ENCODE peak calls at places on chromosomes 4 and X, in four cellular contexts. One of them, this sample, is unnamed.

GRCh38 chr4:109877400-109877799 is 29.5 kb downstream of the LRIT3 start:
- DNase-seq in WTC11: no peak
- DNase-seq in ascending aorta: no peak
- DNase-seq in upper lobe of left lung: no peak
- DNase-seq in this sample: no peak

GRCh38 chrX:17939724-17940123 is 78.6 kb upstream of the RAI2 start:
- DNase-seq in WTC11: no peak
- DNase-seq in ascending aorta: no peak
- DNase-seq in upper lobe of left lung: no peak
- DNase-seq in this sample: no peak

GRCh38 chrX:2707334-2707760 is 16.3 kb downstream of the CD99 start:
- DNase-seq in WTC11: peak; percentile 54
- DNase-seq in ascending aorta: peak; percentile 49
- DNase-seq in upper lobe of left lung: no peak
- DNase-seq in this sample: peak; percentile 95

GRCh38 chrX:23919148-23919547 is 11.3 kb downstream of the CXorf58 start:
- DNase-seq in upper lobe of left lung: no peak
- DNase-seq in ascending aorta: no peak
- DNase-seq in WTC11: no peak
- DNase-seq in this sample: no peak

GRCh38 chr4:121822796-121823504 is 733 bp downstream of the CCNA2 start:
- DNase-seq in upper lobe of left lung: no peak
- DNase-seq in ascending aorta: no peak
- DNase-seq in WTC11: peak; percentile 12
- DNase-seq in this sample: no peak

GRCh38 chr4:27278615-27279014 is 418.0 kb downstream of the STIM2 start:
- DNase-seq in ascending aorta: no peak
- DNase-seq in upper lobe of left lung: no peak
- DNase-seq in WTC11: peak; percentile 63
- DNase-seq in this sample: peak; percentile 6

GRCh38 chr4:17708992-17709759 is 72.2 kb downstream of the FAM184B start:
- DNase-seq in WTC11: no peak
- DNase-seq in upper lobe of left lung: peak; percentile 72
- DNase-seq in ascending aorta: no peak
- DNase-seq in this sample: no peak

GRCh38 chr4:154603033-154603943 is 9.2 kb downstream of the FGG start:
- DNase-seq in upper lobe of left lung: no peak
- DNase-seq in ascending aorta: no peak
- DNase-seq in WTC11: no peak
- DNase-seq in this sample: no peak

GRCh38 chrX:54074826-54075225 is 30.6 kb upstream of the PHF8 start:
- DNase-seq in upper lobe of left lung: no peak
- DNase-seq in WTC11: no peak
- DNase-seq in ascending aorta: no peak
- DNase-seq in this sample: no peak

GRCh38 chrX:17547658-17548057 is 172.7 kb downstream of the NHS start:
- DNase-seq in WTC11: no peak
- DNase-seq in ascending aorta: no peak
- DNase-seq in upper lobe of left lung: no peak
- DNase-seq in this sample: peak; percentile 77

GRCh38 chr4:86005998-86006397 is 353.9 kb downstream of the MAPK10 start:
- DNase-seq in WTC11: no peak
- DNase-seq in ascending aorta: no peak
- DNase-seq in upper lobe of left lung: no peak
- DNase-seq in this sample: no peak

GRCh38 chr4:174628206-174628605 is 105.9 kb upstream of the HPGD start:
- DNase-seq in upper lobe of left lung: no peak
- DNase-seq in ascending aorta: no peak
- DNase-seq in WTC11: no peak
- DNase-seq in this sample: no peak

GRCh38 chrX:47563801-47564315 is 2.9 kb downstream of the ARAF start:
- DNase-seq in ascending aorta: no peak
- DNase-seq in upper lobe of left lung: no peak
- DNase-seq in WTC11: no peak
- DNase-seq in this sample: no peak

GRCh38 chr4:152886201-152886600 is 49.9 kb upstream of the FHDC1 start:
- DNase-seq in WTC11: no peak
- DNase-seq in upper lobe of left lung: no peak
- DNase-seq in ascending aorta: no peak
- DNase-seq in this sample: no peak

GRCh38 chr4:141635726-141636076 is 682 bp upstream of the IL15 start:
- DNase-seq in upper lobe of left lung: no peak
- DNase-seq in WTC11: no peak
- DNase-seq in ascending aorta: no peak
- DNase-seq in this sample: peak; percentile 47

GRCh38 chr4:80335554-80336358 is at the start of gene CFAP299:
- DNase-seq in upper lobe of left lung: peak; percentile 90
- DNase-seq in ascending aorta: no peak
- DNase-seq in WTC11: peak; percentile 92
- DNase-seq in this sample: peak; percentile 86

GRCh38 chr4:70994387-70995099 is 1.1 kb downstream of the DCK start:
- DNase-seq in WTC11: no peak
- DNase-seq in ascending aorta: no peak
- DNase-seq in upper lobe of left lung: no peak
- DNase-seq in this sample: no peak

GRCh38 chr4:151676301-151676700 is 84.5 kb downstream of the GATB start:
- DNase-seq in upper lobe of left lung: no peak
- DNase-seq in ascending aorta: no peak
- DNase-seq in WTC11: no peak
- DNase-seq in this sample: peak; percentile 75

GRCh38 chr4:99946346-99947189 is at the start of gene DNAJB14:
- DNase-seq in WTC11: peak; percentile 71
- DNase-seq in upper lobe of left lung: peak; percentile 96
- DNase-seq in ascending aorta: no peak
- DNase-seq in this sample: peak; percentile 81

GRCh38 chr4:2285665-2286381 is 23.9 kb upstream of the MXD4 start:
- DNase-seq in upper lobe of left lung: peak; percentile 63
- DNase-seq in WTC11: no peak
- DNase-seq in ascending aorta: no peak
- DNase-seq in this sample: no peak

GRCh38 chr4:27861381-27861787 is 1000.7 kb downstream of the STIM2 start:
- DNase-seq in ascending aorta: no peak
- DNase-seq in upper lobe of left lung: no peak
- DNase-seq in WTC11: peak; percentile 50
- DNase-seq in this sample: peak; percentile 1

GRCh38 chrX:13876652-13877051 is 59.8 kb upstream of the GPM6B start:
- DNase-seq in upper lobe of left lung: no peak
- DNase-seq in ascending aorta: no peak
- DNase-seq in WTC11: no peak
- DNase-seq in this sample: peak; percentile 37

GRCh38 chrX:153568612-153569011 is 30.3 kb downstream of the CCNQ start:
- DNase-seq in upper lobe of left lung: no peak
- DNase-seq in WTC11: peak; percentile 24
- DNase-seq in ascending aorta: no peak
- DNase-seq in this sample: no peak
- TF ChIP-seq CTCF in upper lobe of left lung: no peak
- TF ChIP-seq CTCF in WTC11: no peak
- TF ChIP-seq CTCF in ascending aorta: no peak
- TF ChIP-seq CTCF in this sample: no peak

GRCh38 chr4:26124753-26125236 is 196.0 kb upstream of the RBPJ start:
- DNase-seq in ascending aorta: no peak
- DNase-seq in upper lobe of left lung: no peak
- DNase-seq in WTC11: no peak
- DNase-seq in this sample: peak; percentile 30

GRCh38 chr4:26127001-26127400 is 193.8 kb upstream of the RBPJ start:
- DNase-seq in ascending aorta: no peak
- DNase-seq in WTC11: no peak
- DNase-seq in upper lobe of left lung: no peak
- DNase-seq in this sample: no peak

GRCh38 chr4:26126135-26126718 is 194.6 kb upstream of the RBPJ start:
- DNase-seq in WTC11: no peak
- DNase-seq in ascending aorta: no peak
- DNase-seq in upper lobe of left lung: no peak
- DNase-seq in this sample: no peak

GRCh38 chr4:26130173-26130572 is 190.6 kb upstream of the RBPJ start:
- DNase-seq in WTC11: no peak
- DNase-seq in ascending aorta: no peak
- DNase-seq in upper lobe of left lung: no peak
- DNase-seq in this sample: no peak

GRCh38 chr4:26127851-26128337 is 192.9 kb upstream of the RBPJ start:
- DNase-seq in upper lobe of left lung: no peak
- DNase-seq in ascending aorta: no peak
- DNase-seq in WTC11: no peak
- DNase-seq in this sample: no peak
- TF ChIP-seq CTCF in upper lobe of left lung: no peak
- TF ChIP-seq CTCF in ascending aorta: no peak
- TF ChIP-seq CTCF in WTC11: no peak
- TF ChIP-seq CTCF in this sample: no peak

DNA sequence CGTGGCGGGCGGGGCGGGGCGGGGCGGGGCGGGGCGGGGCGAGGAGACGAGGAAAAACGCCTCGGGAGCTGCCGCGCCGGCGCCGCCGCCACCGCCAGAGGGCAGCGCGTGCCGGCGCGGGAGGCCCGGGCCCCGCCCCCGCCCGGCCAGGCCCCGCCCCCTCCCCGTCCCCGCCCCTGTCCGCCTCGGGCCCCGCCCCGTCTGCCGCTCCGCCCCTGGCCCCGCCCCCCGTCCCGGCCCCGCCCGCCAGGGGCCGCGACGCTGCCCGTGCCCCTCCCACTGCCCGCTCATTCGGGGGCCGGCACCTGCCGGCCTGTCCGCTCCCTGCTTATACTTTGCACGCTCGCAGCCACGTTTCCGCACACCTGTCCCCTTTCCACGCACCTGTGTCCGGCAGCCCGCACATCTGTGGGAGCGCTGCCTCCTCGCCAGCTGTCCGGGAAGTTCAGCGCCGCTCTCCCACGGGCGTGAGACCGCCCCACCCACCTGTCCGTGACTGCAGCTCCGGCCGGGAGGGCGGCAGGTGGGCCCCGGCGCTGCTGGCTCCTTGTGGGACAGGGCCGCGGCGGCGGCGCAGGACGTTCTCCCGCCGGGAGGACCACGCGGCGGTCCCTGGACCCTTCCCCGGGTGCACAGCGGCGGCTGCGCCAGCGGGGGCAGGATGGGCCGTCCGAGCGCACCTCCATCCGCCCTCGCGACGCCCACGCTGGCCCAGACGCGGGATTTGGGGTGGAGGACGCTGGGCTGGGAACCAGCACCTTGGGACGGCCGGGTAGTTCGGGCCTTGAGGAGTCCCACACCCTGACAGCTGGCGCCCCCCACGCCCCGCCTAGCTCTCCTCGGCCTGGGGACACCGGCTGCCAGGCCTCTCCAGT is 1.5 kb upstream of the FGFRL1 start:
- DNase-seq in WTC11: peak; percentile 60
- DNase-seq in upper lobe of left lung: peak; percentile 95
- DNase-seq in ascending aorta: no peak
- DNase-seq in this sample: peak; percentile 44
- TF ChIP-seq CTCF in WTC11: no peak
- TF ChIP-seq CTCF in upper lobe of left lung: peak; percentile 65
- TF ChIP-seq CTCF in ascending aorta: no peak
- TF ChIP-seq CTCF in this sample: peak; percentile 13

GRCh38 chr4:8262637-8263322 is 6.8 kb upstream of the HTRA3 start:
- DNase-seq in upper lobe of left lung: no peak
- DNase-seq in ascending aorta: no peak
- DNase-seq in WTC11: no peak
- DNase-seq in this sample: no peak

GRCh38 chr4:8258813-8259212 is 10.7 kb upstream of the HTRA3 start:
- DNase-seq in WTC11: no peak
- DNase-seq in ascending aorta: no peak
- DNase-seq in upper lobe of left lung: no peak
- DNase-seq in this sample: no peak

GRCh38 chr4:8259743-8260430 is 9.7 kb upstream of the HTRA3 start:
- DNase-seq in ascending aorta: no peak
- DNase-seq in upper lobe of left lung: no peak
- DNase-seq in WTC11: no peak
- DNase-seq in this sample: no peak

GRCh38 chr4:8261851-8262535 is 7.6 kb upstream of the HTRA3 start:
- DNase-seq in ascending aorta: no peak
- DNase-seq in upper lobe of left lung: no peak
- DNase-seq in WTC11: no peak
- DNase-seq in this sample: no peak

DNA sequence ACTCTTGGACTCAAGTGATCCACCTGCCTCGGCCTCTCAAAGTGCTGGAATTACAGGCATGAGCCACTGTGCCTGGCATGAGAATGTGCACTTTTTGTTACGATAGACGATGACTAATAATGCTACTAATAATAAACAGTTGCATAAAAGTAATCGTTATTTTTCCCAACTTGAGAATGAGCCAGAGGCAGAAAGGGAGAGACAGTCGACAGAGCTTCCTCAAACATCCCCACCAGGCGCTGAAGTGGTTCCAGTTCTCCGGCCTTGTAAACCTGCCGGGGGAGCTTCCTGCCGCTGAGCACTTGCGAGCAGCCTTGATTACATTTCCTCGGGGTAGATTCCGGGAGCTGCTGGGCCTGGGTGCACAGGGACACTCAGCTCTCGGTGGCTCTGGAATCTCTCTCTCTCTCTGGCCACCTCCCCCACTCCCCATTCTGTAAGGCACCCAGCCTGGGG is 8.9 kb upstream of the HTRA3 start:
- DNase-seq in upper lobe of left lung: no peak
- DNase-seq in WTC11: no peak
- DNase-seq in ascending aorta: no peak
- DNase-seq in this sample: peak; percentile 85
- TF ChIP-seq CTCF in upper lobe of left lung: no peak
- TF ChIP-seq CTCF in WTC11: no peak
- TF ChIP-seq CTCF in ascending aorta: no peak
- TF ChIP-seq CTCF in this sample: peak; percentile 29

DNA sequence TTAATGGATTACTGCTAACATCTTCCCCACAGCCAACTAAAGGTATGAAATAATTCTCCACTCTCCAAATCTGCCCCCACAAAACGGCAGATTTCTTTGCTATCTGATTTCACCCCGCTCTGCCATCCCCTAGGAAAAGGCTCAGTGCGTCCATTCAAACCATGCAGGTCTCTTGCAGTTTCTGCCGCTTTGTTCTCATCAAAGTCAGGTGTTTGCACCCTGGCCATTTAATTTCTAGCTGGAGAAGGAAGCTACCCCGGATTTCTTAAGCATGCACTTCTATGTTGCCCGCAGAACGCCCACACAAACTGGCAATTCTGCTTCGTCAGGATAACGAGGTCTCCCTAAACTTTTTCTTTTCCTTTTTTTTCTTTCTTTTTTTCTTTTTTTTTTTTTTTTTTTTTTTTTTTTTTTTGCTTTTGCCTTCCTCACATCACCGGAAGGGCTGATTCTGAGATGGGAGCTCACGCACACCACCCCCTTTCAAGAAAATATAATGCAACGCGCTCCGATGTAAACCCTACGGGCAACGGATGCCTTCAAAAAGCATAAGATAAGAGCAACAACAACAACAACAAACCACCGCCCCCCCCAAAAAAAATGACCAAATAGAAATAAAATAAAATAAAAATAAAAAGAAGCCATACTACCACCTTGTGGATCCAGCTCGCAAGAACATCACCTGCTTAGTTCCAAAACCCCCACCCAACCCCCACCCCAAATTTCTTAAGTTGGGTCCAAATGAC is 3.2 kb downstream of the NLGN4X start:
- DNase-seq in ascending aorta: no peak
- DNase-seq in WTC11: no peak
- DNase-seq in upper lobe of left lung: no peak
- DNase-seq in this sample: no peak
- TF ChIP-seq CTCF in ascending aorta: no peak
- TF ChIP-seq CTCF in WTC11: no peak
- TF ChIP-seq CTCF in upper lobe of left lung: no peak
- TF ChIP-seq CTCF in this sample: no peak